ENCODE peak calls at places on chromosomes 13 and 19, in ten cellular contexts. One of them, this sample, is unnamed.

GRCh38 chr13:98570929-98571372 is 6.0 kb downstream of the STK24 start:
- DNase-seq in transverse colon: peak; percentile 61
- DNase-seq in tibial nerve: no peak
- DNase-seq in stomach: peak; percentile 43
- DNase-seq in upper lobe of left lung: peak; percentile 73
- DNase-seq in A549: no peak
- DNase-seq in esophagus muscularis mucosa: no peak
- DNase-seq in K562: peak; percentile 29
- DNase-seq in suprapubic skin: no peak
- DNase-seq in sigmoid colon: no peak
- DNase-seq in this sample: no peak

GRCh38 chr13:25406377-25406776 is 34.6 kb downstream of the ATP8A2 start:
- DNase-seq in transverse colon: no peak
- DNase-seq in tibial nerve: no peak
- DNase-seq in stomach: no peak
- DNase-seq in upper lobe of left lung: no peak
- DNase-seq in A549: no peak
- DNase-seq in esophagus muscularis mucosa: no peak
- DNase-seq in K562: peak; percentile 38
- DNase-seq in suprapubic skin: no peak
- DNase-seq in sigmoid colon: no peak
- DNase-seq in this sample: no peak

GRCh38 chr13:29676535-29676934 is 81.0 kb upstream of the SLC7A1 start:
- DNase-seq in transverse colon: no peak
- DNase-seq in tibial nerve: no peak
- DNase-seq in stomach: no peak
- DNase-seq in upper lobe of left lung: no peak
- DNase-seq in A549: no peak
- DNase-seq in esophagus muscularis mucosa: no peak
- DNase-seq in K562: no peak
- DNase-seq in suprapubic skin: no peak
- DNase-seq in sigmoid colon: no peak
- DNase-seq in this sample: no peak

GRCh38 chr13:30744056-30744684 is 8.8 kb downstream of the ALOX5AP start:
- DNase-seq in transverse colon: peak; percentile 71
- DNase-seq in tibial nerve: no peak
- DNase-seq in stomach: peak; percentile 56
- DNase-seq in upper lobe of left lung: peak; percentile 84
- DNase-seq in A549: peak; percentile 25
- DNase-seq in esophagus muscularis mucosa: no peak
- DNase-seq in K562: peak; percentile 14
- DNase-seq in suprapubic skin: no peak
- DNase-seq in sigmoid colon: no peak
- DNase-seq in this sample: no peak

GRCh38 chr13:46168818-46169217 is 13.2 kb downstream of the LCP1 start:
- DNase-seq in transverse colon: no peak
- DNase-seq in tibial nerve: no peak
- DNase-seq in stomach: no peak
- DNase-seq in upper lobe of left lung: no peak
- DNase-seq in A549: no peak
- DNase-seq in esophagus muscularis mucosa: no peak
- DNase-seq in K562: no peak
- DNase-seq in suprapubic skin: no peak
- DNase-seq in sigmoid colon: no peak
- DNase-seq in this sample: no peak

GRCh38 chr19:31546561-31546960 is 197.3 kb upstream of the TSHZ3 start:
- DNase-seq in transverse colon: no peak
- DNase-seq in tibial nerve: no peak
- DNase-seq in stomach: no peak
- DNase-seq in upper lobe of left lung: no peak
- DNase-seq in A549: no peak
- DNase-seq in esophagus muscularis mucosa: no peak
- DNase-seq in K562: no peak
- DNase-seq in suprapubic skin: no peak
- DNase-seq in sigmoid colon: no peak
- DNase-seq in this sample: no peak

GRCh38 chr13:21676611-21677021 is 5.7 kb downstream of the FGF9 start:
- DNase-seq in transverse colon: peak; percentile 42
- DNase-seq in tibial nerve: no peak
- DNase-seq in stomach: peak; percentile 41
- DNase-seq in upper lobe of left lung: peak; percentile 70
- DNase-seq in A549: no peak
- DNase-seq in esophagus muscularis mucosa: no peak
- DNase-seq in K562: no peak
- DNase-seq in suprapubic skin: no peak
- DNase-seq in sigmoid colon: peak; percentile 62
- DNase-seq in this sample: no peak

GRCh38 chr13:73303858-73304257 is 245.1 kb downstream of the KLF5 start:
- DNase-seq in transverse colon: no peak
- DNase-seq in tibial nerve: no peak
- DNase-seq in stomach: no peak
- DNase-seq in upper lobe of left lung: no peak
- DNase-seq in A549: no peak
- DNase-seq in esophagus muscularis mucosa: no peak
- DNase-seq in K562: no peak
- DNase-seq in suprapubic skin: no peak
- DNase-seq in sigmoid colon: no peak
- DNase-seq in this sample: no peak

DNA sequence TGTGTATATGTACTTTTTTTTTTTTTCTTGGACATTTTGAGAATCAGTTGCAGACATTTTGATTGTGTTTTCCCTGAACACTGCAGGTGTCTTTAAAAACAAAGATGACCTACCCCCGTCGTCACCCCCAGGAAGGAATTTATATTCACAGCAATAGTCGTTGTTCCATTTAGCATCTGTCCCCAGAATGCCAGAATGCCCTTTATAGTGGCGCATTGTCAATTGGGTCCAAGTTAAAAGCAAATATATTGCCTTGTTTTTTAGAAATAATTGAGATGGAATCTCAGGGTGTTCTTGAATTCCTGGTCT is 1.8 kb upstream of the RNF225 start:
- DNase-seq in transverse colon: no peak
- DNase-seq in tibial nerve: no peak
- DNase-seq in stomach: no peak
- DNase-seq in upper lobe of left lung: no peak
- DNase-seq in A549: no peak
- DNase-seq in esophagus muscularis mucosa: no peak
- DNase-seq in K562: no peak
- DNase-seq in suprapubic skin: no peak
- DNase-seq in sigmoid colon: no peak
- DNase-seq in this sample: no peak
- TF ChIP-seq EP300 in transverse colon: no peak
- TF ChIP-seq EP300 in tibial nerve: no peak
- TF ChIP-seq EP300 in stomach: no peak
- TF ChIP-seq EP300 in upper lobe of left lung: no peak
- TF ChIP-seq EP300 in A549: no peak
- TF ChIP-seq EP300 in esophagus muscularis mucosa: no peak
- TF ChIP-seq EP300 in K562: no peak
- TF ChIP-seq EP300 in suprapubic skin: no peak
- TF ChIP-seq EP300 in sigmoid colon: no peak
- TF ChIP-seq EP300 in this sample: no peak

GRCh38 chr19:13057147-13057572 is 45.5 kb downstream of the LYL1 start:
- DNase-seq in transverse colon: no peak
- DNase-seq in tibial nerve: no peak
- DNase-seq in stomach: peak; percentile 46
- DNase-seq in upper lobe of left lung: no peak
- DNase-seq in A549: no peak
- DNase-seq in esophagus muscularis mucosa: no peak
- DNase-seq in K562: no peak
- DNase-seq in suprapubic skin: no peak
- DNase-seq in sigmoid colon: no peak
- DNase-seq in this sample: no peak

GRCh38 chr19:13054605-13055212 is 47.9 kb downstream of the LYL1 start:
- DNase-seq in transverse colon: no peak
- DNase-seq in tibial nerve: peak; percentile 69
- DNase-seq in stomach: no peak
- DNase-seq in upper lobe of left lung: no peak
- DNase-seq in A549: no peak
- DNase-seq in esophagus muscularis mucosa: no peak
- DNase-seq in K562: no peak
- DNase-seq in suprapubic skin: no peak
- DNase-seq in sigmoid colon: peak; percentile 86
- DNase-seq in this sample: no peak

GRCh38 chr19:13056052-13056660 is 46.5 kb downstream of the LYL1 start:
- DNase-seq in transverse colon: peak; percentile 61
- DNase-seq in tibial nerve: peak; percentile 53
- DNase-seq in stomach: peak; percentile 52
- DNase-seq in upper lobe of left lung: peak; percentile 92
- DNase-seq in A549: no peak
- DNase-seq in esophagus muscularis mucosa: no peak
- DNase-seq in K562: no peak
- DNase-seq in suprapubic skin: peak; percentile 91
- DNase-seq in sigmoid colon: peak; percentile 89
- DNase-seq in this sample: peak; percentile 72

GRCh38 chr19:13053761-13054604 is 48.7 kb downstream of the LYL1 start:
- DNase-seq in transverse colon: peak; percentile 79
- DNase-seq in tibial nerve: peak; percentile 83
- DNase-seq in stomach: peak; percentile 89
- DNase-seq in upper lobe of left lung: peak; percentile 88
- DNase-seq in A549: no peak
- DNase-seq in esophagus muscularis mucosa: peak; percentile 95
- DNase-seq in K562: no peak
- DNase-seq in suprapubic skin: peak; percentile 92
- DNase-seq in sigmoid colon: peak; percentile 95
- DNase-seq in this sample: peak; percentile 85

DNA sequence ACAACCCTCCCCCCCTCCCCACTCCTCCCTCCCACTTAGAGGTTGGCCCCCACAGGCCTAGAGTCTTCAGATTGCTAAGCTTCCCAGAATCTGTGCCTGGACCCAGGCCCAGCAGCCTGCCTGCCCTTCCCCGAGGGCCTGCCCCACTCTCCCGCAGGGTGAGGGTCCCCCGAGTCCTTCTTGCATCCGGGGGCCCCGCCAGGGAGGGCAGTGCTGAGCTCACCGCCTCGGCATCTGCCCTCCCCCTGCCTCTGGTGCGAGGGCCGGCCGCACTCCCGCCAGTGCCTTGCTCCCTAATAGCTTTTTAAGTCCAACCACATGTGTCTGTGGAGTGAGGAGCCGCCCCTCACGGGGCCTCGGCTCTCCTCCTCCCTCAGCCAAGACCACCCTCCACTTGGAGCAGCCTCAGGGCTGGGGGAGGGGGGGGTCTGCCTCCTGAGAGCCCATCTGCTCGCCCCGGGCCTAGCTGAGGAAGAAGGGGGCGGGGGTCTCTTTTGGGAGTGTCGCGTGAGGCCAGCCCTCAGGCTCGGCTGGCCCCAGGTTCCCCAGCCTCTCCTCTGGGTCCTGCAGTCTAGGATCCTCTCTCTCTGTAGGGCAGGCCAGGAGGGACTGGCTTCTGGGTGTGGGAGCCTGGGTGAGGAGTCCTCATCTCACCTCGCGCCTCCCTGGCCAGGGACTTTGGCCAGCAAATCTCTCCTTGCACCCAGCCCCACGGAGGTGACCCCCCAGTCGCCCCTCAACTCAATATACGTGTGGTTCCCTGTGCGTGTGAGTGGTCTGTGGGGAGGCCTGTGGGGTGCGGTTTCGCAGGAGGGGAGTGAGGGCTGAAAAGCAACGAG is 47.2 kb downstream of the LYL1 start:
- DNase-seq in transverse colon: peak; percentile 54
- DNase-seq in tibial nerve: peak; percentile 73
- DNase-seq in stomach: peak; percentile 52
- DNase-seq in upper lobe of left lung: peak; percentile 81
- DNase-seq in A549: no peak
- DNase-seq in esophagus muscularis mucosa: no peak
- DNase-seq in K562: no peak
- DNase-seq in suprapubic skin: peak; percentile 91
- DNase-seq in sigmoid colon: peak; percentile 94
- DNase-seq in this sample: peak; percentile 90
- H3K4me3 ChIP-seq in transverse colon: peak overlapping the region; percentile 8
- H3K4me3 ChIP-seq in tibial nerve: peak overlapping the region; percentile 19
- H3K4me3 ChIP-seq in stomach: no peak overlapping the region
- H3K4me3 ChIP-seq in upper lobe of left lung: peak overlapping the region; percentile 11
- H3K4me3 ChIP-seq in A549: no peak overlapping the region
- H3K4me3 ChIP-seq in esophagus muscularis mucosa: peak overlapping the region; percentile 34
- H3K4me3 ChIP-seq in K562: no peak overlapping the region
- H3K4me3 ChIP-seq in suprapubic skin: peak overlapping the region; percentile 30
- H3K4me3 ChIP-seq in sigmoid colon: peak overlapping the region; percentile 29
- H3K4me3 ChIP-seq in this sample: peak overlapping the region; percentile 22

DNA sequence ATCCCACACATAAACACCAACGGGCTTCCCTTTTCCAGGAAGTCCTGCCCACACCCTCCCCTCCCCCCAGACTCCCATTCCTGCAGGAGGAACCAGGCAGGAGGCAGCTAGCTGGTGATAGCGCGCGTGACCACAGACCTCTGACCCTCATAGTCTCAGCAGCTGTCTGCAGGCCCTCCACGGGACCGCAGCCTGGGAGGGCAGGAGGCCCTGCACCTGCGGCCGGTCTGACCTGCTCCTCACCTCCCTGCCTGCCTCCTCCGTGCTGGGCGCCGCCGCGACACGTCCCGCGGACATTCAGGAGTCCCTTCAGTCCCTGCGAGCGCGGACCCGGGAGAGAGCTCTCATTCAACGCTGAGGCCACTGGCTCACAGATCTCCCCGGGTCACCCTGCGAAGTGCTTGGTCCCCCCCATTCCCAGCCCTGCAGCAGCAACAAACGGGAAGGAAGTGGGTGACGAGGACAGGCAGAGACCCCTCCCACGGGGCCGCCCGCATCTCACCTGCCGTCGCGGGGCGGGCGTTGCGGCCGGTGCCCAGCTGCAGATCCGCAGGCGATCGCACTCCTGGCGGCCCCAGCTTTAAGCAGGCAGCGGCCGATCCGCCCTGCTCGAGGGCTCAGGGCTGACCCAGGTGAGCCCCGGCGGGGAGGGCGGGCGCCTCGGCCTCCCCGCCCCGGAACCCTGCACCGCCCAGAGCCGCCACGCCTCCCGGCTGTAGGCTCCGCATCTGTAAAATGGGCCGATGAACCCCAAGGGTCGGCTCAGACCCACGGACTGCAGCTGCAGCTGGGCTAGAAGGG is 1.1 kb upstream of the ACP5 start:
- DNase-seq in transverse colon: peak; percentile 61
- DNase-seq in tibial nerve: peak; percentile 52
- DNase-seq in stomach: peak; percentile 67
- DNase-seq in upper lobe of left lung: peak; percentile 86
- DNase-seq in A549: no peak
- DNase-seq in esophagus muscularis mucosa: no peak
- DNase-seq in K562: peak; percentile 68
- DNase-seq in suprapubic skin: no peak
- DNase-seq in sigmoid colon: peak; percentile 80
- DNase-seq in this sample: peak; percentile 72
- TF ChIP-seq EP300 in transverse colon: no peak
- TF ChIP-seq EP300 in tibial nerve: peak; percentile 36
- TF ChIP-seq EP300 in stomach: no peak
- TF ChIP-seq EP300 in upper lobe of left lung: peak; percentile 60
- TF ChIP-seq EP300 in A549: no peak
- TF ChIP-seq EP300 in esophagus muscularis mucosa: no peak
- TF ChIP-seq EP300 in K562: peak; percentile 83
- TF ChIP-seq EP300 in suprapubic skin: no peak
- TF ChIP-seq EP300 in sigmoid colon: no peak
- TF ChIP-seq EP300 in this sample: no peak

DNA sequence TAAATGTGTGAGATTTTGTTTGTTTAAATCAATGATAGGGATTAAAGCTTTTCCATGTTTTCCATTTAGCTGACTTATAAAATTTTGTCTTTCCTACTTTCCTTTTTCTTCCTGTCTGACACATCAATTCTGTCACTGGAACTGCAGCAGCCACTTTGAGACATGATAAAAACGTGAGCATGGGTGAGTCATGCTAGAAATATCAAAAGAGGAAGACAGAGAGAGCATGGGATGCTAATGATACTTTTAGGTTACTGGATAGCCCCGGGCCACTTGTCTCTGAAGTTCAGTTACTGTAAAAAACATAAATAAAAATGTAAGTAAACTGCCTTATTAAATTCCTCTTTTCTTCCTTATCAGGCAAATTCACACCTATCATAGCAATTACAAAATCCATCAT is 1332.0 kb upstream of the PCDH20 start:
- DNase-seq in transverse colon: no peak
- DNase-seq in tibial nerve: no peak
- DNase-seq in stomach: no peak
- DNase-seq in upper lobe of left lung: no peak
- DNase-seq in A549: no peak
- DNase-seq in esophagus muscularis mucosa: no peak
- DNase-seq in K562: no peak
- DNase-seq in suprapubic skin: no peak
- DNase-seq in sigmoid colon: no peak
- DNase-seq in this sample: no peak
- H3K4me3 ChIP-seq in transverse colon: no peak overlapping the region
- H3K4me3 ChIP-seq in tibial nerve: no peak overlapping the region
- H3K4me3 ChIP-seq in stomach: no peak overlapping the region
- H3K4me3 ChIP-seq in upper lobe of left lung: no peak overlapping the region
- H3K4me3 ChIP-seq in A549: no peak overlapping the region
- H3K4me3 ChIP-seq in esophagus muscularis mucosa: no peak overlapping the region
- H3K4me3 ChIP-seq in K562: no peak overlapping the region
- H3K4me3 ChIP-seq in suprapubic skin: no peak overlapping the region
- H3K4me3 ChIP-seq in sigmoid colon: no peak overlapping the region
- H3K4me3 ChIP-seq in this sample: no peak overlapping the region

This sample was measured in ovary.